ENCODE peak calls at places on chromosome 9, in six cellular contexts. M is H1, U is GM12891, O is GM12878, Y is SK-N-SH, I is K562. D is an unnamed sample.

GRCh38 chr9:36764364-36765076 is 191.8 kb downstream of the MELK start:
- DNase-seq in M (no peak), U (no peak), O (no peak), Y (no peak), I (no peak), D (no peak)

GRCh38 chr9:71677209-71677608 is 91.1 kb downstream of the CEMIP2 start:
- DNase-seq in M (no peak), U (no peak), O (no peak), Y (no peak), I (no peak), D (no peak)

GRCh38 chr9:26331223-26331622 is 561.4 kb downstream of the CAAP1 start:
- DNase-seq in M (no peak), U (no peak), O (no peak), Y (no peak), I (no peak), D (no peak)

GRCh38 chr9:111974092-111974681 is 77.6 kb downstream of the UGCG start:
- DNase-seq in M (no peak), U (no peak), O (no peak), Y (no peak), I (no peak), D (no peak)

GRCh38 chr9:114666441-114666840 is 8.8 kb upstream of the TEX53 start:
- DNase-seq in M (no peak), U (no peak), O (no peak), Y (no peak), I (no peak), D (no peak)

GRCh38 chr9:97386265-97386633 is 25.6 kb upstream of the TDRD7 start:
- DNase-seq in M (no peak), U (no peak), O (no peak), Y (no peak), I (no peak), D (no peak)

GRCh38 chr9:137705443-137705863 is 86.6 kb downstream of the EHMT1 start:
- DNase-seq in M (no peak), U (peak; percentile 75), O (peak; percentile 72), Y (no peak), I (no peak), D (peak; percentile 74)

GRCh38 chr9:126327016-126327749 is 554 bp downstream of the MVB12B start:
- DNase-seq in M (no peak), U (no peak), O (no peak), Y (peak; percentile 86), I (no peak), D (peak; percentile 40)

GRCh38 chr9:72843525-72844439 is 109.1 kb downstream of the ALDH1A1 start:
- DNase-seq in M (no peak), U (no peak), O (no peak), Y (no peak), I (no peak), D (no peak)

GRCh38 chr9:137017791-137018497 is 10.1 kb downstream of the ABCA2 start:
- DNase-seq in M (no peak), U (no peak), O (no peak), Y (no peak), I (peak; percentile 32), D (no peak)

GRCh38 chr9:92774274-92774673 is 9.6 kb upstream of the BICD2 start:
- DNase-seq in M (no peak), U (no peak), O (no peak), Y (no peak), I (no peak), D (no peak)

GRCh38 chr9:126164796-126165525 is 161.7 kb upstream of the MVB12B start:
- DNase-seq in M (no peak), U (no peak), O (no peak), Y (no peak), I (no peak), D (no peak)

GRCh38 chr9:110217656-110218099 is 9.7 kb upstream of the C9orf152 start:
- DNase-seq in M (no peak), U (no peak), O (no peak), Y (peak; percentile 35), I (no peak), D (no peak)

GRCh38 chr9:37290881-37291485 is 131.5 kb upstream of the GRHPR start:
- DNase-seq in M (no peak), U (no peak), O (no peak), Y (no peak), I (no peak), D (no peak)

GRCh38 chr9:93122721-93123221 is 11.3 kb downstream of the NINJ1 start:
- DNase-seq in M (no peak), U (no peak), O (no peak), Y (no peak), I (no peak), D (no peak)

GRCh38 chr9:123119566-123119965 is 86.1 kb downstream of the GPR21 start:
- DNase-seq in M (no peak), U (no peak), O (no peak), Y (no peak), I (no peak), D (no peak)

GRCh38 chr9:90970603-90971002 is 169.0 kb downstream of the SYK start:
- DNase-seq in M (no peak), U (no peak), O (no peak), Y (no peak), I (no peak), D (no peak)

GRCh38 chr9:129336601-129337286 is 158.7 kb upstream of the IER5L start:
- DNase-seq in M (no peak), U (peak; percentile 62), O (no peak), Y (no peak), I (peak; percentile 52), D (peak; percentile 46)

GRCh38 chr9:78713746-78714405 is 417.0 kb downstream of the PSAT1 start:
- DNase-seq in M (no peak), U (no peak), O (no peak), Y (no peak), I (no peak), D (no peak)

GRCh38 chr9:117278656-117279055 is 136.2 kb downstream of the ASTN2 start:
- DNase-seq in M (no peak), U (no peak), O (no peak), Y (peak; percentile 28), I (no peak), D (no peak)

GRCh38 chr9:37174247-37174646 is 53.9 kb downstream of the ZCCHC7 start:
- DNase-seq in M (no peak), U (no peak), O (no peak), Y (no peak), I (no peak), D (no peak)

GRCh38 chr9:131094622-131095021 is 1.7 kb upstream of the AIF1L start:
- DNase-seq in M (no peak), U (no peak), O (no peak), Y (no peak), I (peak; percentile 90), D (no peak)

GRCh38 chr9:4258321-4259093 is 41.4 kb downstream of the GLIS3 start:
- DNase-seq in M (no peak), U (no peak), O (no peak), Y (no peak), I (no peak), D (no peak)
- TF ChIP-seq TAF1 in M (no peak), U (no peak), O (no peak), Y (no peak), I (no peak), D (no peak)

GRCh38 chr9:75108571-75108970 is 20.3 kb downstream of the OSTF1 start:
- DNase-seq in M (no peak), U (no peak), O (no peak), Y (no peak), I (no peak), D (no peak)

GRCh38 chr9:75105841-75106240 is 17.5 kb downstream of the OSTF1 start:
- DNase-seq in M (no peak), U (no peak), O (no peak), Y (no peak), I (no peak), D (no peak)

GRCh38 chr9:75106856-75107255 is 18.5 kb downstream of the OSTF1 start:
- DNase-seq in M (no peak), U (no peak), O (no peak), Y (no peak), I (no peak), D (no peak)

GRCh38 chr9:75111019-75111622 is 22.8 kb downstream of the OSTF1 start:
- DNase-seq in M (no peak), U (no peak), O (no peak), Y (no peak), I (no peak), D (no peak)

DNA sequence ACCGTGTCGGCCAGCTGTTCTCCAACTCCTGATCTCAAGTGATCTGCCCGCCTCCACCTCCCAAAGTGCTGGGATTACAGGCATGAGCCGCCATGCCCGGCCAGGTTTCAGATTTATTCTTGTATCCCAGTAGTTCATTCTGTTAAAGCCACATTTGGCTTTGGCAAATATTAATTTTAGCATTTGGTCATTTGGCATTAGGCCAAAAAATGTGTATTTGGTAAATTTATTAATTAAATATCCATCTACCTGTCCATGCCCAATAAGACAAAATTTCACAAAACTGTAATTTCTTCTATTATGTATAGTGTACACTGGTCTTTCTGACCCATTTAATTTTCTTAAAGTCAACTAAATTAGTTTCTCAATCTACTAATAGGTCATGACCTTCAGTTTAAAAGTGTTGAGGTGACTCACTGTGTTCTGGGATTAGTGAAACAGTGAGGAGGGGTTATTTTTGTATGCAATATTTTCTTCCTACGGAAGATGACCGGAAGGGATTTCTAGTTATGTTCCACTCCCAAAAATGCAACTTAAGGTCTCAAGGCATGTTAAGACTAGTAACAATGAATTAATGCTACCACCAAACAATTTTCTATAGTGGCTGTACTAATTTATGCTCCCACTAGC is 21.0 kb downstream of the OSTF1 start:
- DNase-seq in M (no peak), U (no peak), O (no peak), Y (no peak), I (no peak), D (no peak)
- TF ChIP-seq TAF1 in M (no peak), U (no peak), O (no peak), Y (no peak), I (no peak), D (no peak)

DNA sequence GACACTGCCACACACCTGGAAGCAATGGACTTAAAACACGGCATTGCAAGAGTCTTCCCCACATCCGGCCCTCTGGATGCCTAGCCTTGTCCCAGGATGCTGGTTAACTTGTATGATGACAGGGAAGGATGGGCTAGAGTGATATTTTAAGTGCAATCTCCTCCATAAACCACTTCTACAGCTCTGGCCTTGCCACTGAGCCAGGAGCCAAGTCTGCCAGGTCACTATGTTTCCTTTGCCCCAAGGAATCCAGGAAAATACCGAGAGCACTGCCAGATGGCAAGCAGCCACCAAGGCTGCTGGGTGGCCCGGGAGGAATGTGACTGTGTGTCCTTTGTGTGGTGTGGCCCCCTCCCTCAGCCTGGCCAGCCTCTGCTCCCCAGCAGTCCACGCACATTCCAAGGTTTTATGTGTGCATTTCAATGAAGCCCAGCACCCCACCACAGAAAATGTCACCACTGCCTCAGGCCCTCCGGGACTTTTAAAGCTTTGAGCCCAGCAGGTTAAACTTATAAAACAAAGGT is 106.0 kb downstream of the FRMD3 start:
- DNase-seq in M (peak; percentile 27), U (no peak), O (no peak), Y (no peak), I (no peak), D (no peak)
- TF ChIP-seq TAF1 in M (no peak), U (no peak), O (no peak), Y (no peak), I (no peak), D (no peak)

DNA sequence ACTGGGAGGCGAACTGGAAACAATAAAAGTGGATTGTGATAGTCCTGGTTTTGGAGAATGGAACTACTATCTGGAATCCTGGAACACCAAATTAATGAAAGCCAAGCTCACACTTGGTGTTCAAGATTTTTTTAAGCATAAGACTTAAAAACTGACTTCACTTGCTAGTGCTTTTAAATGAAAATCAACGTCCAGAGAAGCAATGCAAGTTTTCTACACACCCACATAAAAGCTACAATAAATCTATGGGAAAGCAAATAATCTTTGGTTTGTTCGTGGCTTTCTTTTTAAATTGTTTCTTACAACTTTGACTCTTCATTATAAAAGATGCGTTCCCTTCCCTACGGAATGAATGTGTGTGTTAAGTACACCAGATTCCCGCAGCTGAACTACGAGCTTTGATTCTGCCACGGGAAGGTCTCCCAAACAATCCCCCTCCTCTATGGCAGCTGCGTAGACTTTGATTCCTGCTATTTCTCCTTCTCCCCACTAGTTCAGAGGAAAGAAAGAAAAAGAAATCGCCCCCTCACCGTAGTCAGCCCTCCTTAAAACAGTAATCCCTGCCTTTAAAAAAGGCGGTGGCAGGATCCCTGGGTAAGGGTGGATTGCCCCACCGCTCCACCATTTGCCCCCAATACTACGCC is 1057.2 kb upstream of the DMAC1 start:
- DNase-seq in M (no peak), U (no peak), O (no peak), Y (peak; percentile 48), I (no peak), D (no peak)
- TF ChIP-seq TAF1 in M (no peak), U (no peak), O (no peak), Y (no peak), I (no peak), D (no peak)